ENCODE peak calls at places on chromosomes 7 and 10, in seven cellular contexts. One of them, this sample, is unnamed.

GRCh38 chr10:6678211-6678803 is 98.2 kb upstream of the PRKCQ start:
- DNase-seq in heart left ventricle: no peak
- DNase-seq in iPS-NIHi11: peak; percentile 60
- DNase-seq in WTC11: peak; percentile 70
- DNase-seq in vagina: no peak
- DNase-seq in HEK293T: peak; percentile 62
- DNase-seq in neuronal stem cell: peak; percentile 50
- DNase-seq in this sample: no peak

GRCh38 chr10:17238445-17239275 is 10.6 kb downstream of the VIM start:
- DNase-seq in neuronal stem cell: no peak
- DNase-seq in heart left ventricle: no peak
- DNase-seq in vagina: no peak
- DNase-seq in WTC11: no peak
- DNase-seq in HEK293T: no peak
- DNase-seq in iPS-NIHi11: no peak
- DNase-seq in this sample: peak; percentile 84

GRCh38 chr10:86169066-86169465 is 197.5 kb downstream of the GRID1 start:
- DNase-seq in HEK293T: no peak
- DNase-seq in WTC11: no peak
- DNase-seq in neuronal stem cell: no peak
- DNase-seq in iPS-NIHi11: no peak
- DNase-seq in heart left ventricle: no peak
- DNase-seq in vagina: no peak
- DNase-seq in this sample: no peak

GRCh38 chr10:122140477-122140902 is 130.6 kb upstream of the BTBD16 start:
- DNase-seq in HEK293T: no peak
- DNase-seq in iPS-NIHi11: no peak
- DNase-seq in heart left ventricle: peak; percentile 62
- DNase-seq in neuronal stem cell: no peak
- DNase-seq in vagina: no peak
- DNase-seq in WTC11: no peak
- DNase-seq in this sample: peak; percentile 83

GRCh38 chr10:35607475-35608316 is 2.6 kb downstream of the GJD4 start:
- DNase-seq in heart left ventricle: no peak
- DNase-seq in iPS-NIHi11: peak; percentile 37
- DNase-seq in neuronal stem cell: no peak
- DNase-seq in vagina: no peak
- DNase-seq in HEK293T: no peak
- DNase-seq in WTC11: peak; percentile 21
- DNase-seq in this sample: no peak

GRCh38 chr10:81876253-81876731 is 1.3 kb downstream of the NRG3 start:
- DNase-seq in neuronal stem cell: peak; percentile 35
- DNase-seq in iPS-NIHi11: peak; percentile 63
- DNase-seq in WTC11: peak; percentile 72
- DNase-seq in vagina: no peak
- DNase-seq in heart left ventricle: no peak
- DNase-seq in HEK293T: no peak
- DNase-seq in this sample: no peak

GRCh38 chr10:11595395-11595692 is 16.1 kb downstream of the USP6NL start:
- DNase-seq in iPS-NIHi11: no peak
- DNase-seq in heart left ventricle: peak; percentile 38
- DNase-seq in WTC11: no peak
- DNase-seq in vagina: no peak
- DNase-seq in HEK293T: no peak
- DNase-seq in neuronal stem cell: no peak
- DNase-seq in this sample: no peak

GRCh38 chr10:104324931-104325330 is 13.3 kb downstream of the ITPRIP start:
- DNase-seq in neuronal stem cell: no peak
- DNase-seq in iPS-NIHi11: no peak
- DNase-seq in HEK293T: no peak
- DNase-seq in heart left ventricle: no peak
- DNase-seq in WTC11: no peak
- DNase-seq in vagina: no peak
- DNase-seq in this sample: no peak

GRCh38 chr10:113493943-113494342 is 58.9 kb upstream of the HABP2 start:
- DNase-seq in WTC11: no peak
- DNase-seq in heart left ventricle: no peak
- DNase-seq in vagina: no peak
- DNase-seq in neuronal stem cell: no peak
- DNase-seq in HEK293T: no peak
- DNase-seq in iPS-NIHi11: no peak
- DNase-seq in this sample: no peak

GRCh38 chr10:12048547-12048946 is 5.9 kb upstream of the UPF2 start:
- DNase-seq in iPS-NIHi11: no peak
- DNase-seq in heart left ventricle: no peak
- DNase-seq in HEK293T: no peak
- DNase-seq in vagina: no peak
- DNase-seq in neuronal stem cell: no peak
- DNase-seq in WTC11: no peak
- DNase-seq in this sample: no peak

GRCh38 chr7:139036901-139037300 is 1.1 kb upstream of the ZC3HAV1L start:
- DNase-seq in heart left ventricle: no peak
- DNase-seq in vagina: no peak
- DNase-seq in WTC11: no peak
- DNase-seq in neuronal stem cell: no peak
- DNase-seq in HEK293T: no peak
- DNase-seq in iPS-NIHi11: no peak
- DNase-seq in this sample: no peak

GRCh38 chr10:44300666-44301649 is 83.9 kb downstream of the CXCL12 start:
- DNase-seq in neuronal stem cell: no peak
- DNase-seq in HEK293T: no peak
- DNase-seq in iPS-NIHi11: no peak
- DNase-seq in vagina: peak; percentile 77
- DNase-seq in heart left ventricle: peak; percentile 67
- DNase-seq in WTC11: no peak
- DNase-seq in this sample: no peak

This sample was measured in coronary artery.